ENCODE peak calls at places on chromosome 22, in six cellular contexts. Z, G, Q, H, B and F are unnamed samples.

GRCh38 chr22:17589810-17590375 is 26.6 kb downstream of the SLC25A18 start:
- DNase-seq in Z (no peak), G (no peak), Q (no peak), H (no peak), B (no peak), F (no peak)

GRCh38 chr22:35140879-35141745 is 75.2 kb downstream of the ISX start:
- DNase-seq in Z (no peak), G (no peak), Q (no peak), H (no peak), B (no peak), F (no peak)

GRCh38 chr22:32969502-32969901 is 88.7 kb downstream of the SYN3 start:
- DNase-seq in Z (no peak), G (no peak), Q (no peak), H (no peak), B (no peak), F (no peak)

GRCh38 chr22:44728761-44729261 is 23.6 kb upstream of the ARHGAP8 start:
- DNase-seq in Z (no peak), G (no peak), Q (no peak), H (peak), B (no peak), F (no peak)

GRCh38 chr22:46737976-46738641 is at the start of gene CERK:
- DNase-seq in Z (peak), G (no peak), Q (no peak), H (peak), B (peak), F (peak)

GRCh38 chr22:30671071-30671470 is 3.4 kb upstream of the DUSP18 start:
- DNase-seq in Z (no peak), G (no peak), Q (no peak), H (no peak), B (no peak), F (no peak)

GRCh38 chr22:47854226-47854625 is 1091.8 kb downstream of the TBC1D22A start:
- DNase-seq in Z (no peak), G (no peak), Q (no peak), H (no peak), B (no peak), F (no peak)

GRCh38 chr22:26756675-26757293 is 99.4 kb downstream of the MIAT start:
- DNase-seq in Z (peak), G (peak), Q (peak), H (peak), B (peak), F (peak)

GRCh38 chr22:45317551-45318167 is 7.9 kb downstream of the FAM118A start:
- DNase-seq in Z (peak), G (no peak), Q (peak), H (peak), B (no peak), F (peak)

GRCh38 chr22:39414886-39415285 is 15.3 kb downstream of the TAB1 start:
- DNase-seq in Z (no peak), G (no peak), Q (no peak), H (no peak), B (no peak), F (no peak)

GRCh38 chr22:47171441-47172221 is 409.2 kb downstream of the TBC1D22A start:
- DNase-seq in Z (no peak), G (no peak), Q (no peak), H (no peak), B (no peak), F (no peak)

GRCh38 chr22:23530766-23531282 is 49.3 kb downstream of the IGLL1 start:
- DNase-seq in Z (no peak), G (no peak), Q (no peak), H (no peak), B (no peak), F (no peak)

GRCh38 chr22:40751250-40751649 is 67.9 kb downstream of the SLC25A17 start:
- DNase-seq in Z (no peak), G (no peak), Q (no peak), H (no peak), B (no peak), F (no peak)

GRCh38 chr22:41589260-41589600 is 410 bp downstream of the PMM1 start:
- DNase-seq in Z (no peak), G (no peak), Q (no peak), H (peak), B (no peak), F (no peak)

GRCh38 chr22:28889625-28890024 is 6.3 kb downstream of the ZNRF3 start:
- DNase-seq in Z (no peak), G (no peak), Q (no peak), H (no peak), B (no peak), F (no peak)

GRCh38 chr22:36293606-36294292 is 40.8 kb downstream of the APOL1 start:
- DNase-seq in Z (no peak), G (no peak), Q (no peak), H (no peak), B (no peak), F (no peak)

GRCh38 chr22:21589415-21589814 is 21.9 kb downstream of the UBE2L3 start:
- DNase-seq in Z (no peak), G (no peak), Q (no peak), H (no peak), B (no peak), F (no peak)

GRCh38 chr22:41892721-41893120 is 22.2 kb downstream of the SHISA8 start:
- DNase-seq in Z (no peak), G (no peak), Q (no peak), H (no peak), B (no peak), F (no peak)

GRCh38 chr22:29309332-29310064 is 3.0 kb downstream of the GAS2L1 start:
- DNase-seq in Z (no peak), G (no peak), Q (no peak), H (no peak), B (no peak), F (no peak)

GRCh38 chr22:24954114-24954463 is 1.6 kb downstream of the KIAA1671 start:
- DNase-seq in Z (no peak), G (no peak), Q (no peak), H (no peak), B (no peak), F (peak)

GRCh38 chr22:35410663-35411034 is 10.7 kb downstream of the MCM5 start:
- DNase-seq in Z (no peak), G (no peak), Q (no peak), H (no peak), B (no peak), F (no peak)

GRCh38 chr22:43039800-43040199 is 24.9 kb upstream of the PACSIN2 start:
- DNase-seq in Z (no peak), G (no peak), Q (no peak), H (no peak), B (no peak), F (no peak)

GRCh38 chr22:50609599-50609998 is 9.0 kb downstream of the MAPK8IP2 start:
- DNase-seq in Z (no peak), G (no peak), Q (no peak), H (no peak), B (no peak), F (no peak)

GRCh38 chr22:26367402-26368245 is 61.4 kb upstream of the ASPHD2 start:
- DNase-seq in Z (peak), G (peak), Q (peak), H (peak), B (no peak), F (peak)